ENCODE peak calls at places on chromosomes 16 and 17, in nine cellular contexts. L is neural progenitor cell; T is H54; Z is effector memory CD4-positive, alpha-beta T cell; S is AG09309; M is H9; Y is stimulated activated CD4-positive, alpha-beta T cell treated with anti-CD3 and anti-CD28 coated beads, TNF-alpha, amount 100 ng/mL, for 1 hour; J is SHP77; D is NB4. O is an unnamed sample.

GRCh38 chr17:29246638-29247037 is at the start of gene CRYBA1:
- DNase-seq in Z (no peak), D (no peak), J (no peak), L (peak; percentile 83), T (no peak), M (no peak), Y (no peak), S (no peak), O (no peak)

GRCh38 chr17:385195-385835 is 32.7 kb upstream of the RPH3AL start:
- DNase-seq in S (no peak), M (peak; percentile 63), Y (no peak), D (no peak), J (peak; percentile 42), Z (no peak), T (no peak), L (peak; percentile 81), O (no peak)

GRCh38 chr16:11783319-11784047 is 13.6 kb downstream of the ZC3H7A start:
- DNase-seq in M (no peak), S (no peak), T (no peak), L (no peak), Z (peak; percentile 18), D (no peak), J (no peak), Y (no peak), O (no peak)

GRCh38 chr16:59259074-59259963 is 525.2 kb upstream of the GOT2 start:
- DNase-seq in S (no peak), L (no peak), Y (no peak), Z (no peak), J (no peak), T (no peak), D (peak; percentile 68), M (no peak), O (no peak)

GRCh38 chr16:27515874-27516353 is 33.8 kb downstream of the GTF3C1 start:
- DNase-seq in S (no peak), M (peak; percentile 74), Z (no peak), L (peak; percentile 51), Y (no peak), J (peak; percentile 30), D (peak; percentile 24), T (peak; percentile 59), O (no peak)

GRCh38 chr17:41464682-41465081 is 2.5 kb downstream of the KRT32 start:
- DNase-seq in S (peak; percentile 89), M (no peak), D (no peak), T (peak; percentile 91), Y (no peak), L (no peak), J (no peak), Z (no peak), O (peak; percentile 56)

GRCh38 chr17:65678534-65678933 is 117.1 kb upstream of the AXIN2 start:
- DNase-seq in M (no peak), L (no peak), J (peak; percentile 67), D (no peak), T (no peak), Y (no peak), S (no peak), Z (no peak), O (no peak)

GRCh38 chr16:68629315-68629900 is 15.7 kb upstream of the CDH3 start:
- DNase-seq in T (no peak), S (no peak), Y (no peak), L (no peak), D (no peak), Z (no peak), J (no peak), M (peak; percentile 73), O (no peak)

GRCh38 chr17:45893725-45894021 is 681 bp upstream of the MAPT start:
- DNase-seq in S (no peak), L (no peak), Z (no peak), Y (no peak), T (no peak), D (no peak), J (no peak), M (no peak), O (no peak)

GRCh38 chr16:69595127-69596036 is 29.6 kb downstream of the NFAT5 start:
- DNase-seq in T (no peak), Z (no peak), S (no peak), J (no peak), M (no peak), D (no peak), Y (no peak), L (no peak), O (no peak)

GRCh38 chr16:53817117-53817516 is 113.2 kb downstream of the FTO start:
- DNase-seq in S (peak; percentile 84), Z (no peak), M (no peak), L (no peak), D (no peak), J (no peak), T (peak; percentile 53), Y (no peak), O (peak; percentile 26)